ENCODE peak calls at places on chromosomes 13 and 19, in seven cellular contexts. R is H1, N is HCT116, F is K562, V is HepG2, T is SK-N-SH, W is GM12878. L is an unnamed sample.

GRCh38 chr13:52158629-52159158 is 703 bp downstream of the NEK3 start:
- DNase-seq in R (no peak), V (no peak), F (peak; percentile 26), T (peak; percentile 58), W (peak; percentile 1), N (no peak), L (no peak)

GRCh38 chr19:17020823-17021222 is 5.8 kb downstream of the CPAMD8 start:
- DNase-seq in W (no peak), V (no peak), F (peak; percentile 76), T (no peak), N (peak; percentile 15), R (no peak), L (no peak)

GRCh38 chr19:572140-572890 is at the start of gene BSG:
- DNase-seq in V (peak; percentile 94), R (peak; percentile 97), N (peak; percentile 94), W (peak; percentile 88), F (peak; percentile 99), T (peak; percentile 99), L (peak; percentile 95)

GRCh38 chr13:111415765-111416164 is 95.3 kb downstream of the TEX29 start:
- DNase-seq in F (no peak), W (no peak), T (no peak), N (no peak), R (no peak), V (no peak), L (no peak)

GRCh38 chr19:29315566-29315965 is 102.6 kb upstream of the UQCRFS1 start:
- DNase-seq in N (no peak), W (no peak), V (no peak), T (no peak), F (no peak), R (no peak), L (no peak)

GRCh38 chr13:85520445-85520844 is 278.8 kb downstream of the SLITRK6 start:
- DNase-seq in T (no peak), R (no peak), W (no peak), F (no peak), V (no peak), N (no peak), L (no peak)

GRCh38 chr13:39148513-39148961 is 110.3 kb downstream of the NHLRC3 start:
- DNase-seq in W (no peak), R (no peak), T (no peak), V (no peak), F (no peak), N (no peak), L (no peak)

GRCh38 chr13:113589961-113590339 is 5.4 kb downstream of the TFDP1 start:
- DNase-seq in R (peak; percentile 40), N (no peak), F (no peak), V (no peak), T (peak; percentile 5), W (no peak), L (no peak)

GRCh38 chr13:107421951-107422350 is 793.4 kb downstream of the LIG4 start:
- DNase-seq in W (no peak), R (no peak), T (no peak), F (no peak), N (no peak), V (no peak), L (no peak)

GRCh38 chr19:52566121-52566520 is 4.0 kb upstream of the ZNF701 start:
- DNase-seq in R (no peak), N (no peak), W (no peak), V (no peak), F (no peak), T (no peak), L (no peak)

GRCh38 chr19:58572818-58573657 is at the start of gene MZF1:
- DNase-seq in F (peak; percentile 96), V (peak; percentile 99), W (peak; percentile 99), N (peak; percentile 100), R (peak; percentile 100), T (peak; percentile 94), L (peak; percentile 88)

GRCh38 chr13:79621449-79621848 is 140.5 kb downstream of the NDFIP2 start:
- DNase-seq in V (no peak), W (no peak), F (no peak), N (no peak), R (no peak), T (no peak), L (no peak)

DNA sequence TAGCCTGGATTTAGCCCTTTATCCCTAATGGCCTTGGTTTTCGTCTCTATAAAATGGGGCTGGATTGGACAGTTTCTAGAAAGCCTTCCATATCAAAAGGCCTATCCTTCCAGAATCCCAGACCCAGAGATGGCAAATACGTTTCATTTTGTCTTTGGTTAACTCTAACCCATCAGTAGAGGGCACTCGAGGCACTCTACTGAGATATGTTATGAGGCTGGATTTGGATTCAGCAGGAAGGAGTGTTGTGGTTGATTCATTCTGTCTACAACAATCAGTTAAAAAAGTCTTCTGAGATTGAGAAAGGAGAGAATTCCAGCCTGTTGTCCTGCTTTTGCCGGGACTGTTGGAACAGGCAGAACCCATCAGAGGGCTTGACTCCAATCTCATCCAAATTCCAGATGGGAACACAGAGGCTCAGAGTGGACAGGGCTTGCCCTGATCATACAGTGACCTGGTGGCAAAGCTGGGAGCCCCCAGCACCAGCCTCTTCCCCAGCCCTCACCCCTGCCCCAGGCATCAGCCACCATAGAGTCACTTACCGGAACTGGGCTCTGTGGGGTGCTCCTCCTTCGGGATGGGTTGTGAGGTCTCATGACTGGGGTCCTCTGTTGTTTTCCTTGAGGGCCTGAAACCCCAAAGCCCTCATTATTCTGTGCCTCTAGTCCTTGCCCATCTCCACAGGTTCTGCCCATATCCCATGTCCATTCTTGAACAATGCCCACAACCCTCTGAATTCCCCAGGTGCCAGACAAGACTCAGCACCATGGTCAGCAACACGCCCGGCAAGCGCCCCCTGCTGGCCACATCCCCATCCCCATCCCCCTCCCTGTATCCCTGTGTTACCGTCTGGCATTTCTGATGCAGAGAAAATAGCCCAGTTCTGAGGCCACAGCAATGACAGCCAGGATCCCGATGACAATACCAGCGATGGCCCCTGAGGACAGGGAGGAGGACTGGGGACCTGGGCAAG is 12.3 kb upstream of the ZNF180 start:
- DNase-seq in R (peak; percentile 87), W (no peak), F (peak; percentile 81), V (peak; percentile 36), T (peak; percentile 61), N (peak; percentile 24), L (no peak)
- TF ChIP-seq JUND in R (no peak), W (no peak), F (no peak), V (no peak), T (no peak), N (no peak), L (no peak)

GRCh38 chr13:20320885-20321284 is 88.8 kb upstream of the GJB6 start:
- DNase-seq in R (no peak), N (no peak), F (no peak), T (no peak), V (no peak), W (no peak), L (no peak)

GRCh38 chr13:20331949-20332348 is 99.8 kb upstream of the GJB6 start:
- DNase-seq in T (no peak), F (no peak), V (no peak), R (no peak), N (no peak), W (no peak), L (no peak)

GRCh38 chr13:20326809-20327208 is 94.7 kb upstream of the GJB6 start:
- DNase-seq in W (no peak), V (no peak), T (no peak), F (no peak), N (no peak), R (no peak), L (no peak)

GRCh38 chr13:20331419-20331818 is 99.3 kb upstream of the GJB6 start:
- DNase-seq in N (no peak), F (no peak), W (no peak), R (no peak), V (no peak), T (no peak), L (no peak)

DNA sequence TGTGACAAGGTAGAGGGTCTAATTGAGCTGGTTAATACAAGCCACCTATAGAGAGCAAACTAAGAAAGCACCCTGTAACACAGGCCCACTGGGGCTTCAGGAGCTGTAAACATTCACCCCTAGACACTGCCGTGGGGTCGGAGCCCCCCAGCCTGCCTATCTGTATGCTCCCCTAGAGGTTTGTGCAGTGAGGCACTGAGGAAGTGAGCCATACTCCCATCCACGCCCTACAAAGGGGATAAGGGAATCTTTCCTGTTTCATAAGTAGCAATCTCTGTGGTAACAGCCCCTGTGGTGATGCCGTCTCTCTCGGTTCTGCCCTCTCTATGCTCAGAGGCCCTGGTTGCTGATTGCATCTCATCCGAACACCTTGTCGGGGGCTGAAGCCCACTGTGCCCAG is 94.2 kb upstream of the GJB6 start:
- DNase-seq in T (no peak), V (no peak), N (no peak), R (no peak), W (no peak), F (no peak), L (no peak)
- TF ChIP-seq JUND in T (no peak), V (no peak), N (no peak), R (no peak), W (no peak), F (no peak), L (no peak)

GRCh38 chr19:18951721-18952281 is 10.8 kb upstream of the HOMER3 start:
- DNase-seq in R (no peak), T (no peak), W (no peak), F (no peak), V (no peak), N (no peak), L (peak; percentile 36)
- TF ChIP-seq JUND in R (no peak), T (no peak), W (no peak), F (no peak), V (no peak), N (no peak), L (no peak)

DNA sequence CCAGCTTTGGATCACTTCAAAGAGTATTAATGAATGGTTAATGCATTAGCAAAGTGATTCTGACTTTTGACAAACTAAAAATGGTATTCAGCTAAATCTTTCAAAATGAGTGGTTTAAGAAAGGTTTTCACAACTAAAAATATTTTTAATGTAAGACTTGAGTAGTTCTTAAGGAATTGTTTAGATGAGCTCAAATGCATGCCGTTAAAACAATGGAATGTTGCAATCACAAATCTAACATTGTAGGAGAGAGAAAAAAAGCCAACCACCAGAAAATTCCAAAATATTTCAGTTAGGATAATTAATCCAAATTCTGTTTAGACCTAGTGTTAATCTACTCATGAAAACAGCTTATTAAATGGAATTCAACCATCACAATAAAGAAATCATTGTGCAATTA is 1044.8 kb upstream of the SLC10A2 start:
- DNase-seq in T (no peak), V (no peak), N (no peak), F (no peak), R (no peak), W (no peak), L (no peak)
- TF ChIP-seq JUND in T (no peak), V (no peak), N (no peak), F (no peak), R (no peak), W (no peak), L (no peak)

GRCh38 chr13:98672947-98673545 is 79.4 kb downstream of the SLC15A1 start:
- DNase-seq in F (peak; percentile 54), V (peak; percentile 81), N (peak; percentile 71), T (peak; percentile 77), W (peak; percentile 13), R (peak; percentile 76), L (peak; percentile 75)
- TF ChIP-seq JUND in F (no peak), V (no peak), N (no peak), T (no peak), W (no peak), R (no peak), L (no peak)

L was measured in T47D.